ENCODE peak calls at places on chromosomes 2 and 18, in ten cellular contexts. One of them, this sample, is unnamed.

GRCh38 chr2:26429779-26430654 is 28.3 kb downstream of the DRC1 start:
- DNase-seq in bronchial epithelial cell: no peak
- DNase-seq in tibial artery: no peak
- DNase-seq in neural progenitor cell: no peak
- DNase-seq in testis: no peak
- DNase-seq in hepatocyte: no peak
- DNase-seq in astrocyte of the spinal cord: no peak
- DNase-seq in AG04450: no peak
- DNase-seq in lower lobe of right lung: no peak
- DNase-seq in prostate gland: no peak
- DNase-seq in this sample: peak

GRCh38 chr2:16589465-16589864 is 76.2 kb downstream of the CYRIA start:
- DNase-seq in neural progenitor cell: no peak
- DNase-seq in tibial artery: no peak
- DNase-seq in testis: no peak
- DNase-seq in astrocyte of the spinal cord: no peak
- DNase-seq in hepatocyte: no peak
- DNase-seq in AG04450: no peak
- DNase-seq in prostate gland: no peak
- DNase-seq in lower lobe of right lung: no peak
- DNase-seq in bronchial epithelial cell: no peak
- DNase-seq in this sample: no peak

GRCh38 chr2:120783371-120783791 is 47.7 kb downstream of the GLI2 start:
- DNase-seq in tibial artery: no peak
- DNase-seq in bronchial epithelial cell: no peak
- DNase-seq in hepatocyte: no peak
- DNase-seq in neural progenitor cell: peak
- DNase-seq in prostate gland: peak
- DNase-seq in AG04450: no peak
- DNase-seq in testis: no peak
- DNase-seq in lower lobe of right lung: no peak
- DNase-seq in astrocyte of the spinal cord: peak
- DNase-seq in this sample: no peak

GRCh38 chr2:238790877-238791276 is 57.0 kb upstream of the TWIST2 start:
- DNase-seq in bronchial epithelial cell: no peak
- DNase-seq in neural progenitor cell: no peak
- DNase-seq in lower lobe of right lung: no peak
- DNase-seq in AG04450: no peak
- DNase-seq in tibial artery: no peak
- DNase-seq in prostate gland: no peak
- DNase-seq in testis: no peak
- DNase-seq in hepatocyte: no peak
- DNase-seq in astrocyte of the spinal cord: no peak
- DNase-seq in this sample: no peak

GRCh38 chr2:81093031-81093430 is 788.5 kb upstream of the LRRTM1 start:
- DNase-seq in hepatocyte: no peak
- DNase-seq in bronchial epithelial cell: no peak
- DNase-seq in neural progenitor cell: no peak
- DNase-seq in lower lobe of right lung: no peak
- DNase-seq in AG04450: no peak
- DNase-seq in prostate gland: no peak
- DNase-seq in testis: no peak
- DNase-seq in astrocyte of the spinal cord: no peak
- DNase-seq in tibial artery: no peak
- DNase-seq in this sample: no peak

GRCh38 chr2:127153691-127154158 is 46.8 kb upstream of the BIN1 start:
- DNase-seq in lower lobe of right lung: no peak
- DNase-seq in testis: no peak
- DNase-seq in astrocyte of the spinal cord: peak
- DNase-seq in AG04450: peak
- DNase-seq in prostate gland: no peak
- DNase-seq in neural progenitor cell: no peak
- DNase-seq in tibial artery: no peak
- DNase-seq in hepatocyte: no peak
- DNase-seq in bronchial epithelial cell: peak
- DNase-seq in this sample: no peak

GRCh38 chr2:61220768-61221167 is 58.8 kb downstream of the C2orf74 start:
- DNase-seq in AG04450: no peak
- DNase-seq in hepatocyte: no peak
- DNase-seq in bronchial epithelial cell: no peak
- DNase-seq in lower lobe of right lung: no peak
- DNase-seq in prostate gland: no peak
- DNase-seq in tibial artery: no peak
- DNase-seq in astrocyte of the spinal cord: peak
- DNase-seq in testis: no peak
- DNase-seq in neural progenitor cell: no peak
- DNase-seq in this sample: no peak

GRCh38 chr2:67581751-67582150 is 184.6 kb downstream of the ETAA1 start:
- DNase-seq in neural progenitor cell: peak
- DNase-seq in astrocyte of the spinal cord: no peak
- DNase-seq in prostate gland: no peak
- DNase-seq in hepatocyte: no peak
- DNase-seq in testis: no peak
- DNase-seq in tibial artery: no peak
- DNase-seq in bronchial epithelial cell: no peak
- DNase-seq in lower lobe of right lung: no peak
- DNase-seq in AG04450: no peak
- DNase-seq in this sample: no peak

GRCh38 chr18:4360221-4360715 is 94.8 kb downstream of the DLGAP1 start:
- DNase-seq in hepatocyte: no peak
- DNase-seq in lower lobe of right lung: no peak
- DNase-seq in AG04450: no peak
- DNase-seq in bronchial epithelial cell: no peak
- DNase-seq in prostate gland: no peak
- DNase-seq in tibial artery: no peak
- DNase-seq in astrocyte of the spinal cord: no peak
- DNase-seq in neural progenitor cell: no peak
- DNase-seq in testis: no peak
- DNase-seq in this sample: no peak

GRCh38 chr2:65724752-65725151 is 292.4 kb upstream of the SPRED2 start:
- DNase-seq in hepatocyte: no peak
- DNase-seq in tibial artery: no peak
- DNase-seq in prostate gland: no peak
- DNase-seq in neural progenitor cell: no peak
- DNase-seq in astrocyte of the spinal cord: no peak
- DNase-seq in bronchial epithelial cell: peak
- DNase-seq in testis: no peak
- DNase-seq in lower lobe of right lung: no peak
- DNase-seq in AG04450: no peak
- DNase-seq in this sample: no peak

GRCh38 chr2:65724341-65724740 is 291.9 kb upstream of the SPRED2 start:
- DNase-seq in hepatocyte: no peak
- DNase-seq in prostate gland: no peak
- DNase-seq in bronchial epithelial cell: peak
- DNase-seq in AG04450: no peak
- DNase-seq in neural progenitor cell: no peak
- DNase-seq in tibial artery: no peak
- DNase-seq in testis: no peak
- DNase-seq in astrocyte of the spinal cord: no peak
- DNase-seq in lower lobe of right lung: no peak
- DNase-seq in this sample: no peak

DNA sequence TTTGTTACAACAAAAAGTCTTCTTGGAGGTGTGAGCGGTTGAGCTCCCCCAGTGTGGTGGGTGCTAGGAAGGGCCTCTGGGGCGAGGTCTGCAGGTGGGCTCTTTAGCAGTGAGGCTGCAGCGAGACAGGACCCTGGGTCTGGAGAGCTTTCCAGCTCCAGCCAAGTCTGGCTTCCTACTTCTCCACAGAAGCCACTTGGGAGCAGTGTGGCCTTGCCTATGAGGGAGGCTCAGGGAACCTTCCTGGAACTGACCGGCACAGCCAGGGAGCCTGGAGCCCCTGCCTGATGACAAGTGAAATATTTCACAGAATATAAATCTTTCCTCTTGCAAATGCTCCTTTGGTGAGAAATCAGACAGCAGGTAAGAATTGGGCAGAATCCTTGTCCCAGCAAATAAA is 289.6 kb upstream of the SPRED2 start:
- DNase-seq in hepatocyte: peak
- DNase-seq in lower lobe of right lung: no peak
- DNase-seq in astrocyte of the spinal cord: peak
- DNase-seq in tibial artery: no peak
- DNase-seq in prostate gland: no peak
- DNase-seq in testis: peak
- DNase-seq in AG04450: no peak
- DNase-seq in bronchial epithelial cell: peak
- DNase-seq in neural progenitor cell: peak
- DNase-seq in this sample: no peak
- TF ChIP-seq CTCF in hepatocyte: peak
- TF ChIP-seq CTCF in lower lobe of right lung: peak
- TF ChIP-seq CTCF in astrocyte of the spinal cord: peak
- TF ChIP-seq CTCF in tibial artery: peak
- TF ChIP-seq CTCF in prostate gland: no peak
- TF ChIP-seq CTCF in testis: no peak
- TF ChIP-seq CTCF in AG04450: peak
- TF ChIP-seq CTCF in bronchial epithelial cell: peak
- TF ChIP-seq CTCF in neural progenitor cell: peak
- TF ChIP-seq CTCF in this sample: peak

GRCh38 chr18:21830533-21830932 is 89.9 kb downstream of the MIB1 start:
- DNase-seq in AG04450: no peak
- DNase-seq in testis: no peak
- DNase-seq in neural progenitor cell: no peak
- DNase-seq in tibial artery: no peak
- DNase-seq in hepatocyte: no peak
- DNase-seq in bronchial epithelial cell: no peak
- DNase-seq in astrocyte of the spinal cord: no peak
- DNase-seq in lower lobe of right lung: no peak
- DNase-seq in prostate gland: no peak
- DNase-seq in this sample: no peak
- H3K4me3 ChIP-seq in AG04450: no peak
- H3K4me3 ChIP-seq in testis: no peak
- H3K4me3 ChIP-seq in neural progenitor cell: no peak
- H3K4me3 ChIP-seq in tibial artery: peak
- H3K4me3 ChIP-seq in hepatocyte: no peak
- H3K4me3 ChIP-seq in bronchial epithelial cell: no peak
- H3K4me3 ChIP-seq in astrocyte of the spinal cord: no peak
- H3K4me3 ChIP-seq in lower lobe of right lung: no peak
- H3K4me3 ChIP-seq in prostate gland: no peak
- H3K4me3 ChIP-seq in this sample: no peak

GRCh38 chr18:48927286-48928080 is 23.3 kb downstream of the SMAD7 start:
- DNase-seq in AG04450: no peak
- DNase-seq in neural progenitor cell: no peak
- DNase-seq in astrocyte of the spinal cord: no peak
- DNase-seq in bronchial epithelial cell: no peak
- DNase-seq in testis: no peak
- DNase-seq in tibial artery: no peak
- DNase-seq in hepatocyte: no peak
- DNase-seq in lower lobe of right lung: no peak
- DNase-seq in prostate gland: no peak
- DNase-seq in this sample: no peak

GRCh38 chr18:48923746-48924580 is 26.8 kb downstream of the SMAD7 start:
- DNase-seq in prostate gland: no peak
- DNase-seq in hepatocyte: peak
- DNase-seq in testis: no peak
- DNase-seq in tibial artery: peak
- DNase-seq in lower lobe of right lung: no peak
- DNase-seq in AG04450: no peak
- DNase-seq in bronchial epithelial cell: peak
- DNase-seq in astrocyte of the spinal cord: peak
- DNase-seq in neural progenitor cell: no peak
- DNase-seq in this sample: no peak

GRCh38 chr18:48928787-48929186 is 22.0 kb downstream of the SMAD7 start:
- DNase-seq in bronchial epithelial cell: peak
- DNase-seq in neural progenitor cell: peak
- DNase-seq in lower lobe of right lung: peak
- DNase-seq in hepatocyte: peak
- DNase-seq in testis: peak
- DNase-seq in prostate gland: peak
- DNase-seq in astrocyte of the spinal cord: peak
- DNase-seq in AG04450: no peak
- DNase-seq in tibial artery: peak
- DNase-seq in this sample: no peak

GRCh38 chr18:48924621-48925601 is 25.9 kb downstream of the SMAD7 start:
- DNase-seq in neural progenitor cell: peak
- DNase-seq in AG04450: no peak
- DNase-seq in astrocyte of the spinal cord: no peak
- DNase-seq in tibial artery: peak
- DNase-seq in bronchial epithelial cell: no peak
- DNase-seq in lower lobe of right lung: no peak
- DNase-seq in hepatocyte: no peak
- DNase-seq in prostate gland: no peak
- DNase-seq in testis: peak
- DNase-seq in this sample: no peak

DNA sequence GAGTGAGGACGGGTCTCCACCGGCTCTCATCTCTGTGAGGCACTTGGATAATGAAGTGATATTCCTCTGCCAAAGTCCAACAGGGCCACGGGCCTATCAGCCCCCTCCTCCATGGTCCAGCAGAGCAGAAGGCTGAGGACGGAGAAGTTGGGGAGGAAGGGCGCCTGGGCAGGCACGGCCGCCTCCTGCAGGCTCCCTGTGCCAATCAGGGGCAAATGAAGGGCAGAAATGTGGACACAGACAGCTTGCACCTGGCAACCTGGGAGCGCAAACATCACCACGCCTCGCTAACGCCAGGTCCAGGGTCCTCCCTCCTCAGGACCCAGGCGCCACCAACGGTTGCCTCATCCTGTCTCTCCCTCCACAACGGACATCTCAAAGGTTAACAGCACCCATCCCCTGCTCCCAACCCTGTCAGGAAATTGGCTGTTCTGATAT is 24.3 kb downstream of the SMAD7 start:
- DNase-seq in astrocyte of the spinal cord: no peak
- DNase-seq in AG04450: no peak
- DNase-seq in lower lobe of right lung: no peak
- DNase-seq in testis: no peak
- DNase-seq in neural progenitor cell: no peak
- DNase-seq in tibial artery: no peak
- DNase-seq in bronchial epithelial cell: no peak
- DNase-seq in prostate gland: no peak
- DNase-seq in hepatocyte: no peak
- DNase-seq in this sample: no peak
- TF ChIP-seq CTCF in astrocyte of the spinal cord: no peak
- TF ChIP-seq CTCF in AG04450: no peak
- TF ChIP-seq CTCF in lower lobe of right lung: no peak
- TF ChIP-seq CTCF in testis: no peak
- TF ChIP-seq CTCF in neural progenitor cell: no peak
- TF ChIP-seq CTCF in tibial artery: no peak
- TF ChIP-seq CTCF in bronchial epithelial cell: no peak
- TF ChIP-seq CTCF in prostate gland: no peak
- TF ChIP-seq CTCF in hepatocyte: no peak
- TF ChIP-seq CTCF in this sample: no peak

DNA sequence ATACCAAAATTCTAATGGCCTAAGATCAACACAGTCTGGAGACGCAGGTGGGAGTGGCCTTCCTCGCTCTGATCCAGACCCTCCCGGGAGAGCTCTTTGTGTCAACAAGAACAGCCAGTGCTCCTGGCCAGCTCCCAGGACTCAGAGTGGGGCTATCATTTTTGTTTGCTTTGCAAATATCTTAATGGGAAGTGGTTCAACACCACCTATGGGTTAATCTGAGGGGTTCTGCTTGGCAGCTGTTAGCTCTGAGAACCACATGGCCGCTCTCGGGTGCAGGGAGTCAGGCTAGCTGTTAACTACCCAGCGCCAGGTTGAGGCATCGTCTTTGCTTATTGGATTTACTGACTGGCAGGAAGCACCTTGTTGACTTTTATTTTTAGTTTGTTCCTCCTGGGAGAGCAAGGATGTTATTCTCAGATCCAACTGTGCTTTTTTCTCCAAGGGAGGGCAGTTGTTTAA is 184.8 kb upstream of the SP5 start:
- DNase-seq in tibial artery: peak
- DNase-seq in AG04450: peak
- DNase-seq in prostate gland: peak
- DNase-seq in hepatocyte: peak
- DNase-seq in lower lobe of right lung: peak
- DNase-seq in astrocyte of the spinal cord: peak
- DNase-seq in testis: peak
- DNase-seq in bronchial epithelial cell: peak
- DNase-seq in neural progenitor cell: peak
- DNase-seq in this sample: peak
- H3K4me3 ChIP-seq in tibial artery: peak
- H3K4me3 ChIP-seq in AG04450: peak
- H3K4me3 ChIP-seq in prostate gland: no peak
- H3K4me3 ChIP-seq in hepatocyte: no peak
- H3K4me3 ChIP-seq in lower lobe of right lung: peak
- H3K4me3 ChIP-seq in astrocyte of the spinal cord: no peak
- H3K4me3 ChIP-seq in testis: no peak
- H3K4me3 ChIP-seq in bronchial epithelial cell: no peak
- H3K4me3 ChIP-seq in neural progenitor cell: no peak
- H3K4me3 ChIP-seq in this sample: peak

This sample was measured in LNCaP clone FGC.